ENCODE peak calls at places on chromosomes 16 and 17, in five cellular contexts. One of them, this sample, is unnamed.

GRCh38 chr17:68381076-68381900 is 76.0 kb downstream of the WIPI1 start:
- DNase-seq in GM12878: no peak
- DNase-seq in islet precursor cell: no peak
- DNase-seq in Daoy: peak; percentile 93
- DNase-seq in breast epithelium: no peak
- DNase-seq in this sample: no peak

GRCh38 chr16:81442909-81443687 is 1.5 kb upstream of the CMIP start:
- DNase-seq in GM12878: no peak
- DNase-seq in islet precursor cell: no peak
- DNase-seq in breast epithelium: no peak
- DNase-seq in Daoy: no peak
- DNase-seq in this sample: no peak

GRCh38 chr17:65975878-65976277 is 216.1 kb downstream of the CEP112 start:
- DNase-seq in islet precursor cell: no peak
- DNase-seq in Daoy: no peak
- DNase-seq in GM12878: no peak
- DNase-seq in breast epithelium: no peak
- DNase-seq in this sample: no peak

GRCh38 chr16:4924593-4925378 is 12.2 kb downstream of the PPL start:
- DNase-seq in breast epithelium: peak; percentile 63
- DNase-seq in islet precursor cell: peak; percentile 80
- DNase-seq in GM12878: no peak
- DNase-seq in Daoy: no peak
- DNase-seq in this sample: no peak

GRCh38 chr16:70767377-70768204 is 33.4 kb downstream of the VAC14 start:
- DNase-seq in islet precursor cell: peak; percentile 74
- DNase-seq in breast epithelium: no peak
- DNase-seq in GM12878: no peak
- DNase-seq in Daoy: peak; percentile 43
- DNase-seq in this sample: no peak

GRCh38 chr17:27741971-27742370 is 58.4 kb downstream of the NOS2 start:
- DNase-seq in islet precursor cell: peak; percentile 18
- DNase-seq in GM12878: no peak
- DNase-seq in Daoy: no peak
- DNase-seq in breast epithelium: no peak
- DNase-seq in this sample: no peak

GRCh38 chr17:37576281-37576680 is 32.9 kb downstream of the SYNRG start:
- DNase-seq in Daoy: no peak
- DNase-seq in islet precursor cell: no peak
- DNase-seq in GM12878: no peak
- DNase-seq in breast epithelium: no peak
- DNase-seq in this sample: no peak

GRCh38 chr16:22848451-22848850 is 34.5 kb downstream of the HS3ST2 start:
- DNase-seq in GM12878: no peak
- DNase-seq in breast epithelium: no peak
- DNase-seq in Daoy: no peak
- DNase-seq in islet precursor cell: peak; percentile 23
- DNase-seq in this sample: no peak

GRCh38 chr17:41984454-41984853 is 17.9 kb downstream of the CNP start:
- DNase-seq in breast epithelium: no peak
- DNase-seq in GM12878: no peak
- DNase-seq in Daoy: no peak
- DNase-seq in islet precursor cell: no peak
- DNase-seq in this sample: no peak

This sample was measured in CD8-positive, alpha-beta memory T cell.